ENCODE peak calls at places on chromosomes 16 and 17, in seven cellular contexts. B is cardiac fibroblast, H is astrocyte of the spinal cord, Y is lower leg skin, E is AG10803, P is heart right ventricle, X is A549. R is an unnamed sample.

GRCh38 chr16:31072540-31073072 is 1.4 kb downstream of the ZNF668 start:
- DNase-seq in B (peak), E (peak), Y (peak), X (peak), H (peak), P (no peak), R (peak)

GRCh38 chr16:78487471-78487870 is 388.0 kb downstream of the WWOX start:
- DNase-seq in Y (no peak), P (no peak), H (no peak), E (no peak), X (no peak), B (no peak), R (no peak)

GRCh38 chr16:13939821-13940220 is 19.9 kb downstream of the ERCC4 start:
- DNase-seq in Y (no peak), E (no peak), H (no peak), B (no peak), P (no peak), X (no peak), R (no peak)

GRCh38 chr16:11989238-11990160 is 13.0 kb downstream of the SNX29 start:
- DNase-seq in X (no peak), H (no peak), Y (no peak), E (no peak), B (no peak), P (peak), R (no peak)

GRCh38 chr17:50943575-50943933 is 77.4 kb upstream of the TOB1 start:
- DNase-seq in E (no peak), Y (peak), B (no peak), X (no peak), P (no peak), H (no peak), R (no peak)

GRCh38 chr16:80804451-80805383 is at the start of gene CDYL2:
- DNase-seq in X (peak), B (peak), Y (no peak), P (no peak), H (no peak), E (peak), R (peak)

GRCh38 chr17:33310296-33310695 is 17.2 kb upstream of the ASIC2 start:
- DNase-seq in B (no peak), P (no peak), H (no peak), X (no peak), Y (no peak), E (no peak), R (no peak)

GRCh38 chr16:68072038-68072695 is 13.0 kb upstream of the NFATC3 start:
- DNase-seq in E (peak), Y (peak), P (no peak), B (no peak), X (no peak), H (peak), R (no peak)

GRCh38 chr17:52106638-52107261 is 51.8 kb downstream of the CA10 start:
- DNase-seq in B (peak), E (peak), P (peak), Y (no peak), H (peak), X (peak), R (peak)

GRCh38 chr16:19691161-19691850 is 26.7 kb downstream of the KNOP1 start:
- DNase-seq in X (no peak), H (peak), B (no peak), E (no peak), Y (no peak), P (peak), R (no peak)

GRCh38 chr16:85372627-85373372 is 240.3 kb upstream of the GSE1 start:
- DNase-seq in X (no peak), P (no peak), B (peak), Y (no peak), H (peak), E (peak), R (peak)

GRCh38 chr16:57892041-57892440 is 78.9 kb downstream of the CNGB1 start:
- DNase-seq in B (no peak), Y (no peak), H (peak), E (peak), P (no peak), X (no peak), R (peak)

GRCh38 chr17:17774009-17774881 is 62.5 kb downstream of the SREBF1 start:
- DNase-seq in B (peak), X (peak), H (peak), P (no peak), E (no peak), Y (no peak), R (peak)

GRCh38 chr16:83137326-83137770 is 510.6 kb downstream of the CDH13 start:
- DNase-seq in Y (no peak), X (no peak), E (peak), P (no peak), B (peak), H (peak), R (peak)

GRCh38 chr17:45852535-45853297 is 8.0 kb downstream of the SPPL2C start:
- DNase-seq in X (peak), B (peak), E (peak), P (peak), H (peak), Y (no peak), R (peak)

GRCh38 chr16:86818701-86819522 is 240.6 kb downstream of the FOXL1 start:
- DNase-seq in E (no peak), Y (peak), B (peak), X (no peak), P (no peak), H (no peak), R (no peak)

GRCh38 chr16:81544261-81544660 is 99.7 kb downstream of the CMIP start:
- DNase-seq in Y (no peak), X (no peak), P (peak), E (no peak), H (no peak), B (no peak), R (no peak)

GRCh38 chr16:77780378-77780837 is 8.0 kb upstream of the VAT1L start:
- DNase-seq in Y (no peak), X (peak), E (peak), P (no peak), B (peak), H (peak), R (peak)

GRCh38 chr17:74332763-74333220 is 6.8 kb downstream of the KIF19 start:
- DNase-seq in B (no peak), P (no peak), E (no peak), H (no peak), Y (no peak), X (no peak), R (no peak)

GRCh38 chr16:84667600-84668309 is 19.4 kb downstream of the KLHL36 start:
- DNase-seq in E (peak), B (no peak), H (no peak), P (no peak), Y (no peak), X (no peak), R (no peak)

GRCh38 chr16:67761924-67762323 is 42.8 kb upstream of the GFOD2 start:
- DNase-seq in Y (no peak), E (no peak), P (no peak), H (no peak), X (no peak), B (no peak), R (no peak)

GRCh38 chr16:17026600-17027242 is 444.0 kb downstream of the XYLT1 start:
- DNase-seq in P (no peak), X (no peak), H (no peak), B (no peak), E (no peak), Y (no peak), R (no peak)

GRCh38 chr17:12637015-12637414 is 28.7 kb upstream of the MYOCD start:
- DNase-seq in Y (no peak), X (peak), E (peak), P (no peak), B (peak), H (peak), R (peak)

GRCh38 chr17:48162305-48162934 is 54.9 kb downstream of the SNX11 start:
- DNase-seq in X (peak), H (no peak), B (no peak), Y (no peak), P (no peak), E (no peak), R (no peak)

GRCh38 chr16:27945233-27945975 is 118.1 kb downstream of the GSG1L start:
- DNase-seq in P (no peak), Y (no peak), B (no peak), H (no peak), X (no peak), E (no peak), R (no peak)

GRCh38 chr16:3998793-3999478 is 117.3 kb downstream of the ADCY9 start:
- DNase-seq in Y (no peak), H (no peak), P (no peak), E (peak), X (no peak), B (peak), R (peak)

GRCh38 chr16:47016700-47017133 is 43.2 kb upstream of the DNAJA2 start:
- DNase-seq in Y (no peak), B (no peak), E (no peak), P (no peak), X (no peak), H (no peak), R (peak)

DNA sequence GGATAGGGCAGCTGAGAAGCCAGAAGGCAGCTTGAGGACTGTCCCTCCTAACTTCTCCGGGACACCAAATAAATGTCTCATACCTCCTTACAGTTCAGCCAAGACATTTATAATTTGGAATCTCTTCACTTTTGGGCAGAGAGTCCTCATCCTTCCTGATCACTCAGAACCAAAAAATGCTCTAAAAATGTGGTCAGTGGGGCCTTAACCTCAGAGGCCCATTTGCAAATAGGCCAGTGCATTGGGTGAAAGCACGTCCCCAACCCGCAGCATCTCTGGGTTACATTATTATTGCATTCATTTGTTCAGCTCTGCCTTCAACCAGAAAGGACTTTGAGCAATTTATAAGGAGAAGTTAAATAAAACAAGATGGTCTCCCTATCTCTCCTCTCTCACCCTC is 112.4 kb upstream of the IRX3 start:
- DNase-seq in B (no peak), P (no peak), Y (no peak), E (peak), H (no peak), X (no peak), R (no peak)
- TF ChIP-seq CTCF in B (no peak), P (no peak), Y (no peak), E (no peak), H (no peak), X (no peak), R (no peak)

GRCh38 chr17:77428020-77428781 is 287.4 kb downstream of the SEC14L1 start:
- DNase-seq in H (no peak), P (no peak), Y (no peak), B (no peak), X (no peak), E (no peak), R (no peak)

GRCh38 chr17:77429985-77430752 is 289.4 kb downstream of the SEC14L1 start:
- DNase-seq in P (peak), H (peak), E (peak), X (peak), B (peak), Y (peak), R (peak)

GRCh38 chr17:77429735-77429984 is 288.9 kb downstream of the SEC14L1 start:
- DNase-seq in P (no peak), B (no peak), Y (no peak), H (no peak), E (no peak), X (no peak), R (no peak)

GRCh38 chr17:77427471-77427991 is 286.8 kb downstream of the SEC14L1 start:
- DNase-seq in H (peak), E (peak), B (peak), P (no peak), Y (peak), X (no peak), R (peak)

GRCh38 chr17:77428901-77429734 is 288.3 kb downstream of the SEC14L1 start:
- DNase-seq in E (no peak), X (no peak), H (no peak), P (no peak), B (no peak), Y (no peak), R (no peak)
- H3K4me3 ChIP-seq in E (no peak), X (no peak), H (no peak), P (no peak), B (no peak), Y (no peak), R (no peak)

GRCh38 chr16:75491876-75492275 is 3.4 kb downstream of the CHST6 start:
- DNase-seq in Y (no peak), B (no peak), P (no peak), E (no peak), X (peak), H (no peak), R (no peak)
- TF ChIP-seq CTCF in Y (no peak), B (no peak), P (no peak), E (no peak), X (no peak), H (peak), R (no peak)

DNA sequence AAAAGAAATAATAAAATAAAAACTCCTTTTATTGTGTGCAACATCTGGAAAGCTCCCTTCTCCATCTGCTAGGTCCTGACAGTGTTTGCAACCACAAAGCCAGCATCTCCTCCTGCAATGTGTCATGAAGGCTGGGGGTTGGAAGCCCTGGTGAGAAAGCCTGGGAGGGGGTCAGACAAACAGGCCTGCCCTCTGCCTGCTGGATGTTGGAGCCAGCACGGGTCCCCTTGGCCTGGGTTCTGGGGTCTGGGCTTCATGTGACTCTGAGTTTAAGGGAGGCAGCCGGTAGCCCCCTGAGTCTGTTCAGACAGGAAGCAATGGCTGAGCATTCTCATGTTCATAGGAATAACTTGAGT is 33.1 kb upstream of the AXIN2 start:
- DNase-seq in B (peak), Y (no peak), H (peak), E (peak), X (no peak), P (no peak), R (peak)
- H3K4me3 ChIP-seq in B (no peak), Y (no peak), H (no peak), E (peak), X (no peak), P (peak), R (no peak)

DNA sequence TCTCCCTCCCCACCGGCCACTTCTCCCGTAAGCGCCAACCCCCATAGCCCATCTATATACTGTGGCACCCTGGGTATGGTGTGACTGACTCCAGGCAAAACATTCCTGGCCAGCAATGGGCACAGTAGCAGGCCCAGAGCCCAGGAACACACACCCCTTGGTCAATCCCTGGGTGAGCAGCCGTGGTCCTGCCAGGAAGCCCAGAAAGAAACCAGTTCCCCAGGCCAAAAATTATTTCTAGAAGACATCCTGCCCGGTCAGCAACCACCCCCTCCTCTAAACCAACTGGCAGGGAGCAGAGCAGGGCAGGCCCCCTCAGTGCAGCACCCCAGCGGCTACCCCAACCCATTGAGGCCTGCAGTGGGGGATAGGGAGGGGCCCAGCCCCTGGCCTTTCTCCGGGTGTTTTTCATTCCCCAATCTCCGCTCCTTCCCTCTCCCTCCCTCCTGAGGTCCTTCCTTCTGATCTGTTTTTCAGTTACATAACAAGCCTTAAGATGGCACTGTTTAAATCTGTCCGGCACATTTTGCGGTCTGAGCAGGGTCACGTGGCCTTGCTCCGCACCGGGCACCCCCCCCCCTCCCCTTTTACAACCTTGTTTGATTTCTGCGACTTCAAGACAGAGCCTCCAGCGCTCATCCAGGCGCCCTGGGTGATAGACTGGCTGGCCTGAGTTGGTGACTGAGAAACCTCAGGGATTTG is 2.0 kb downstream of the NPTX1 start:
- DNase-seq in H (peak), X (peak), E (peak), B (peak), P (no peak), Y (no peak), R (peak)
- TF ChIP-seq CTCF in H (peak), X (peak), E (peak), B (peak), P (no peak), Y (no peak), R (peak)

GRCh38 chr17:8632087-8632486 is 1.6 kb upstream of the MYH10 start:
- DNase-seq in P (no peak), H (no peak), E (no peak), X (no peak), Y (no peak), B (no peak), R (no peak)
- H3K4me3 ChIP-seq in P (peak), H (no peak), E (no peak), X (peak), Y (no peak), B (no peak), R (no peak)

R was measured in fibroblast of pulmonary artery.